ENCODE peak calls at places on chromosome 2, in ten cellular contexts. P is WERI-Rb-1, E is GM06990, M is EL, Y is cardiac fibroblast, N is activated T-helper 1 cell treated with Interleukin-2 at 50 U/mL for 16 hours, T is foreskin fibroblast, L is T-helper 2 cell, R is GOT3, K is left lobe of liver. J is an unnamed sample.

GRCh38 chr2:86833315-86833714 is 28.4 kb downstream of the CD8B start:
- DNase-seq in R (no peak), K (no peak), N (no peak), E (no peak), T (no peak), P (no peak), Y (no peak), M (no peak), L (no peak), J (no peak)

GRCh38 chr2:218354850-218355443 is 1.7 kb upstream of the CATIP start:
- DNase-seq in R (no peak), E (no peak), Y (no peak), M (no peak), T (no peak), N (no peak), K (no peak), L (no peak), P (no peak), J (no peak)

GRCh38 chr2:144430722-144431163 is 89.2 kb downstream of the ZEB2 start:
- DNase-seq in L (no peak), N (no peak), T (peak; percentile 73), K (no peak), M (no peak), R (no peak), P (peak; percentile 9), Y (peak; percentile 69), E (peak; percentile 28), J (no peak)

GRCh38 chr2:217993817-217994459 is 8.9 kb downstream of the TNS1 start:
- DNase-seq in Y (peak; percentile 51), M (peak; percentile 33), L (peak; percentile 32), K (peak; percentile 68), N (peak; percentile 30), P (peak; percentile 65), E (peak; percentile 29), R (no peak), T (no peak), J (peak; percentile 93)

GRCh38 chr2:132991464-132992045 is 321.6 kb upstream of the LYPD1 start:
- DNase-seq in T (no peak), E (no peak), P (no peak), N (no peak), R (no peak), Y (no peak), L (no peak), K (no peak), M (no peak), J (no peak)

GRCh38 chr2:231613054-231613654 is 20.5 kb downstream of the TEX44 start:
- DNase-seq in N (no peak), K (no peak), E (no peak), T (no peak), R (no peak), Y (no peak), P (no peak), M (peak; percentile 42), L (no peak), J (no peak)

GRCh38 chr2:161245237-161245505 is 63.1 kb upstream of the PSMD14 start:
- DNase-seq in K (no peak), Y (no peak), P (no peak), R (no peak), L (no peak), N (no peak), E (no peak), M (no peak), T (no peak), J (no peak)

GRCh38 chr2:25164526-25164925 is 3.9 kb downstream of the POMC start:
- DNase-seq in L (no peak), K (no peak), R (no peak), N (no peak), E (no peak), T (no peak), P (no peak), Y (no peak), M (no peak), J (no peak)

GRCh38 chr2:118340103-118340502 is 251.8 kb downstream of the INSIG2 start:
- DNase-seq in M (no peak), K (no peak), N (no peak), Y (no peak), R (no peak), T (no peak), P (no peak), E (no peak), L (no peak), J (no peak)

GRCh38 chr2:142531375-142531774 is 346.1 kb upstream of the KYNU start:
- DNase-seq in L (no peak), M (peak; percentile 2), T (no peak), R (no peak), E (no peak), P (no peak), Y (no peak), K (no peak), N (no peak), J (no peak)

GRCh38 chr2:148901142-148901541 is 26.1 kb downstream of the KIF5C start:
- DNase-seq in M (no peak), K (no peak), L (no peak), N (no peak), P (no peak), T (no peak), E (no peak), R (no peak), Y (no peak), J (no peak)